ENCODE peak calls at places on chromosome 11, in five cellular contexts. U, B, A, Q and K are unnamed samples.
A peak's percentile ranks its signal among the peaks of the same experiment; 100 is the strongest.

GRCh38 chr11:45245237-45246045 is 40.7 kb downstream of the SYT13 start:
- DNase-seq in B (no peak), U (no peak), A (no peak), Q (no peak), K (no peak)

GRCh38 chr11:10858505-10859360 is 880 bp upstream of the ZBED5 start:
- DNase-seq in U (peak; percentile 84), Q (peak; percentile 54), B (peak; percentile 76), A (no peak), K (peak; percentile 28)

GRCh38 chr11:111631034-111631665 is 28.9 kb downstream of the SIK2 start:
- DNase-seq in Q (no peak), U (no peak), B (no peak), A (no peak), K (no peak)

GRCh38 chr11:99098751-99099150 is 78.0 kb downstream of the CNTN5 start:
- DNase-seq in U (no peak), A (no peak), B (no peak), Q (no peak), K (no peak)

GRCh38 chr11:92764128-92764527 is 205.3 kb upstream of the MTNR1B start:
- DNase-seq in B (no peak), A (no peak), U (no peak), Q (no peak), K (no peak)

GRCh38 chr11:78187366-78188011 is 937 bp downstream of the KCTD21 start:
- DNase-seq in A (no peak), B (no peak), Q (no peak), U (no peak), K (peak; percentile 54)

GRCh38 chr11:1060410-1060809 is 14.3 kb upstream of the MUC2 start:
- DNase-seq in A (no peak), U (no peak), Q (no peak), B (no peak), K (no peak)

GRCh38 chr11:11620966-11621880 is 582 bp downstream of the GALNT18 start:
- DNase-seq in B (peak; percentile 70), U (peak; percentile 69), Q (no peak), A (peak; percentile 32), K (peak; percentile 14)

GRCh38 chr11:68826726-68827125 is 15.0 kb downstream of the CPT1A start:
- DNase-seq in B (no peak), U (no peak), Q (no peak), A (no peak), K (no peak)

GRCh38 chr11:46402957-46403902 is 11.7 kb upstream of the CHRM4 start:
- DNase-seq in B (no peak), A (no peak), U (no peak), Q (no peak), K (no peak)

GRCh38 chr11:2268911-2269600 is 1.3 kb downstream of the ASCL2 start:
- DNase-seq in A (peak; percentile 41), B (no peak), Q (no peak), U (peak; percentile 67), K (peak; percentile 73)

GRCh38 chr11:40037005-40037404 is 1422.4 kb downstream of the LRRC4C start:
- DNase-seq in A (no peak), Q (no peak), U (no peak), B (no peak), K (no peak)

GRCh38 chr11:82539669-82540068 is 194.0 kb downstream of the FAM181B start:
- DNase-seq in Q (no peak), A (no peak), B (no peak), U (no peak), K (no peak)

GRCh38 chr11:33718441-33718840 is 17.8 kb downstream of the CD59 start:
- DNase-seq in A (no peak), B (no peak), Q (no peak), U (no peak), K (no peak)
- H3K27ac ChIP-seq in A (no peak overlapping the region), B (no peak overlapping the region), Q (no peak overlapping the region), U (peak overlapping the region; percentile 96), K (peak overlapping the region; percentile 62)

GRCh38 chr11:93772123-93772522 is 12.0 kb upstream of the MED17 start:
- DNase-seq in B (no peak), Q (no peak), U (no peak), A (no peak), K (no peak)
- H3K27ac ChIP-seq in B (no peak overlapping the region), Q (no peak overlapping the region), U (no peak overlapping the region), A (no peak overlapping the region), K (no peak overlapping the region)

GRCh38 chr11:34616086-34616485 is 4.8 kb upstream of the EHF start:
- DNase-seq in A (no peak), Q (no peak), U (no peak), B (no peak), K (no peak)
- H3K27ac ChIP-seq in A (no peak overlapping the region), Q (no peak overlapping the region), U (no peak overlapping the region), B (no peak overlapping the region), K (no peak overlapping the region)

GRCh38 chr11:75346296-75346695 is 5.2 kb downstream of the ARRB1 start:
- DNase-seq in A (no peak), B (no peak), Q (no peak), U (no peak), K (no peak)
- H3K27ac ChIP-seq in A (no peak overlapping the region), B (peak overlapping the region; percentile 66), Q (peak overlapping the region; percentile 9), U (no peak overlapping the region), K (no peak overlapping the region)